ENCODE peak calls at places on chromosomes 11 and 22, in five cellular contexts. Q, V, C, O and U are unnamed samples.

GRCh38 chr11:28257761-28258160 is 149.6 kb downstream of the METTL15 start:
- DNase-seq in Q (no peak), V (no peak), C (no peak), O (peak; percentile 42), U (peak; percentile 42)

GRCh38 chr22:27107824-27108223 is 450.4 kb downstream of the MIAT start:
- DNase-seq in Q (peak; percentile 73), V (peak; percentile 86), C (no peak), O (peak; percentile 94), U (peak; percentile 94)

GRCh38 chr11:47152126-47152952 is 24.3 kb downstream of the ARFGAP2 start:
- DNase-seq in Q (no peak), V (no peak), C (no peak), O (peak; percentile 46), U (peak; percentile 40)

GRCh38 chr11:58830693-58831301 is 13.7 kb downstream of the GLYATL2 start:
- DNase-seq in Q (no peak), V (no peak), C (peak; percentile 68), O (no peak), U (no peak)

GRCh38 chr11:587978-588380 is 11.7 kb downstream of the PHRF1 start:
- DNase-seq in Q (no peak), V (no peak), C (no peak), O (peak; percentile 58), U (peak; percentile 93)

GRCh38 chr11:97140885-97141494 is 751.2 kb downstream of the JRKL start:
- DNase-seq in Q (no peak), V (no peak), C (no peak), O (no peak), U (peak; percentile 6)

GRCh38 chr11:63767415-63768231 is 952 bp downstream of the ZFTA start:
- DNase-seq in Q (peak; percentile 76), V (peak; percentile 91), C (peak; percentile 47), O (peak; percentile 74), U (peak; percentile 82)

GRCh38 chr22:20591660-20592310 is 84.4 kb downstream of the MED15 start:
- DNase-seq in Q (no peak), V (peak; percentile 96), C (peak; percentile 76), O (peak; percentile 13), U (peak; percentile 75)

GRCh38 chr11:104700609-104701008 is 197.7 kb downstream of the CASP12 start:
- DNase-seq in Q (no peak), V (no peak), C (no peak), O (peak; percentile 84), U (peak; percentile 88)

GRCh38 chr11:43577566-43578264 is 102.8 kb upstream of the HSD17B12 start:
- DNase-seq in Q (no peak), V (no peak), C (no peak), O (no peak), U (no peak)

GRCh38 chr22:47328550-47329243 is 566.2 kb downstream of the TBC1D22A start:
- DNase-seq in Q (peak; percentile 62), V (no peak), C (peak; percentile 68), O (peak; percentile 96), U (peak; percentile 82)

GRCh38 chr11:72140661-72141060 is 5.1 kb downstream of the FOLR3 start:
- DNase-seq in Q (no peak), V (no peak), C (no peak), O (no peak), U (no peak)

GRCh38 chr11:94424011-94424410 is 22.8 kb upstream of the GPR83 start:
- DNase-seq in Q (no peak), V (no peak), C (no peak), O (no peak), U (peak; percentile 21)

GRCh38 chr11:40241524-40242037 is 1217.9 kb downstream of the LRRC4C start:
- DNase-seq in Q (no peak), V (no peak), C (no peak), O (no peak), U (no peak)

GRCh38 chr22:49022816-49023160 is 804.9 kb downstream of the BRD1 start:
- DNase-seq in Q (no peak), V (no peak), C (no peak), O (no peak), U (no peak)

DNA sequence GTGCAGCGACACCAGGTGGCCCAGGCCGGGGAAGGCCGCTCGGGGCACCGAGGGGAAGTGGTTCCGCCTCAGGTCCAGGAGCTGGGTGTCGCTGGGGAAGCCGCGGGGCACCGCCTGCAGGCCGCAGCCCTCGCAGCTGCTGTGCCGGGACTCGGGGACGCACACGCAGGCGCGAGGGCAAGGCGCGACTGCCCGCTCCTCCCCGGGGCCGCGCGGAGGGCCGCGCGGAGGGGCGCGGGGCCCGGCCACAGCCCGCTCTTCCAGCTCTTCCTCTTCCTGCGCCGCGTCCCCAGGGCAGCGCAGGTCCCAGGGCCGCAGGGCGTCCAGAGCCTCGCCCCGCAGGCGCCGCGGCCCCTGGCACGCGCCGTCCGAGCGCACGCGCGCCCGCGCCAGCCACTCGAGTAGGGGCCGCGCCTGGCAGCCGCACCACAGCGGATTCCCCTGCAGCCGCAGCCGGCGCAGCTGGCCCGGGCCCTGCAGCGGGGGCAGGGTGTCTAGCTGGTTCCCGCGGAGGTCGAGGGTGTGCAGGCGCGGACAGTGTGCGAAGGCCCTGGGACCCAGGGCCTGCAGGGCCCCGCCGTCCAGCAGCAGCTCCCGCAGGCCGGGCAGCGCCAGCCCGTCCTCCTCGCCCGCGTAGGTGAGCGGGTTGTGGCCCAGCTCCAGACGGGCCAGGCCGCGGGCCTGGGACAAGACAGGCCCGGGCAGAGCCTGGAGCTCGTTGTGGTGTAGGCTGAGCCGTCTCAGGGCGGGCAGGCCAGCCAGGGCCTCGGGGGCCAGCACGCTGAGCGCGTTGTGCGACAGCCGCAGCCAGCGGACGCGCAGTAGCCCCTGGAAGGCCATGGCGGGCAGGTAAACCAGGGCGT is 2.8 kb downstream of the CHADL start:
- DNase-seq in Q (peak; percentile 53), V (peak; percentile 87), C (peak; percentile 95), O (peak; percentile 13), U (peak; percentile 29)
- H3K4me3 ChIP-seq in Q (peak overlapping the region; percentile 33), V (peak overlapping the region; percentile 14), C (peak overlapping the region; percentile 69), O (peak overlapping the region; percentile 25), U (peak overlapping the region; percentile 39)

DNA sequence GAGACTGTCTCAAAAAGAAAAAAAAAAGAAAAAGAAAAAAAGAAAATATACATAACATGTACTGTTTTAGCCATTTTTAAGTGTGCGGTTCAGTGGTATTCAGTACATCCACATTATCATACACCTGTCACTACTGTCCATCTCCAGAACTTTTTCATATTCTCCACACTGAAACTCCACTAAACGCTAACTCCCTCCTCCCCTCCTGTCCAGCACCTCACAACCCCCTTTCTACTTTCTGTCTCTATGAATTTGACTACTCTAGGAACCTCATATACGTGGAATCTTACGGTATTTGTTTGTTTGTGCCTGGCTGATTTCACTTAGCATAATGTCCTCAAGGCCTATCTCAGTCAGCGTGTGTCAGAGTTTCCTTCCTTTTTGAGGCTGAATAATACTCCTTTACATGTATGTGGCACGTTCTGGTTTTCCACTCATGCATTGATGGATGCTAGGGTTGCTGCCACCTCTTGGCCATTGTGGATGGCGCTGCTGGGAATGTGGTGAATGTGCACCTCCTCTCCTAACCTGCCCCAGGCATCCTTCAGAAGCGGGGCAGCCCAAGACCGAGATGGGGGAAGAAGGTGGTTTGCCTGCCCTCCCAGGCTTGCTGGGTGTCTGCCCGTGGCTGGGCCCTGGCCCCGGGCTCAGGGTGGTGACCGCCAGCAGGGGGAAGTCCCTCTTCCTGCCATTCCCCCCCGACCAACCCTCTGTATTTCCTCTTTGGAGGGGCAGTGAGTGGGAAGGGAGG is 60.5 kb downstream of the BCR start:
- DNase-seq in Q (no peak), V (no peak), C (peak; percentile 67), O (no peak), U (no peak)
- TF ChIP-seq CTCF in Q (no peak), V (peak; percentile 23), C (peak; percentile 18), O (peak; percentile 8), U (peak; percentile 43)

GRCh38 chr11:86246293-86246675 is 1.7 kb downstream of the EED start:
- DNase-seq in Q (no peak), V (no peak), C (no peak), O (no peak), U (no peak)

GRCh38 chr11:86251285-86251830 is 6.8 kb downstream of the EED start:
- DNase-seq in Q (no peak), V (no peak), C (no peak), O (no peak), U (no peak)

GRCh38 chr11:86249307-86250098 is 5.0 kb downstream of the EED start:
- DNase-seq in Q (no peak), V (no peak), C (no peak), O (no peak), U (no peak)

GRCh38 chr11:86247608-86248007 is 3.1 kb downstream of the EED start:
- DNase-seq in Q (no peak), V (no peak), C (no peak), O (no peak), U (no peak)

GRCh38 chr11:86248609-86249008 is 4.1 kb downstream of the EED start:
- DNase-seq in Q (no peak), V (no peak), C (no peak), O (no peak), U (no peak)
- H3K4me3 ChIP-seq in Q (no peak overlapping the region), V (no peak overlapping the region), C (no peak overlapping the region), O (no peak overlapping the region), U (no peak overlapping the region)

GRCh38 chr22:43187171-43188099 is 501 bp upstream of the TTLL12 start:
- DNase-seq in Q (peak; percentile 95), V (peak; percentile 95), C (peak; percentile 99), O (peak; percentile 92), U (peak; percentile 96)

GRCh38 chr22:43183496-43184263 is 3.3 kb downstream of the TTLL12 start:
- DNase-seq in Q (no peak), V (no peak), C (no peak), O (peak; percentile 64), U (peak; percentile 68)

GRCh38 chr22:43185860-43186261 is 1.1 kb downstream of the TTLL12 start:
- DNase-seq in Q (peak; percentile 65), V (peak; percentile 85), C (no peak), O (peak; percentile 23), U (peak; percentile 37)

GRCh38 chr22:43188829-43189545 is 2.1 kb upstream of the TTLL12 start:
- DNase-seq in Q (no peak), V (no peak), C (no peak), O (no peak), U (no peak)

GRCh38 chr22:43186272-43187170 is at the start of gene TTLL12:
- DNase-seq in Q (peak; percentile 52), V (peak; percentile 61), C (peak; percentile 94), O (peak; percentile 21), U (peak; percentile 50)
- TF ChIP-seq CTCF in Q (no peak), V (no peak), C (no peak), O (no peak), U (no peak)